ENCODE peak calls at places on chromosome 13, in eight cellular contexts. One of them, this sample, is unnamed.

GRCh38 chr13:73158851-73159250 is 100.0 kb downstream of the KLF5 start:
- DNase-seq in CD8-positive, alpha-beta memory T cell: no peak
- DNase-seq in body of pancreas: no peak
- DNase-seq in IMR-90: peak
- DNase-seq in aorta: no peak
- DNase-seq in cardiac fibroblast: peak
- DNase-seq in AG04449: no peak
- DNase-seq in AG09309: no peak
- DNase-seq in this sample: no peak

GRCh38 chr13:23750383-23751121 is 138.6 kb downstream of the MIPEP start:
- DNase-seq in AG04449: no peak
- DNase-seq in IMR-90: peak
- DNase-seq in body of pancreas: no peak
- DNase-seq in aorta: no peak
- DNase-seq in cardiac fibroblast: peak
- DNase-seq in AG09309: no peak
- DNase-seq in CD8-positive, alpha-beta memory T cell: no peak
- DNase-seq in this sample: no peak

GRCh38 chr13:51584731-51585191 is 499 bp downstream of the WDFY2 start:
- DNase-seq in body of pancreas: no peak
- DNase-seq in CD8-positive, alpha-beta memory T cell: peak
- DNase-seq in aorta: peak
- DNase-seq in cardiac fibroblast: peak
- DNase-seq in IMR-90: peak
- DNase-seq in AG04449: no peak
- DNase-seq in AG09309: no peak
- DNase-seq in this sample: no peak

GRCh38 chr13:112690242-112690943 is 555 bp downstream of the ATP11A start:
- DNase-seq in IMR-90: peak
- DNase-seq in cardiac fibroblast: peak
- DNase-seq in aorta: peak
- DNase-seq in body of pancreas: peak
- DNase-seq in AG09309: no peak
- DNase-seq in CD8-positive, alpha-beta memory T cell: peak
- DNase-seq in AG04449: no peak
- DNase-seq in this sample: peak

GRCh38 chr13:25286308-25286968 is 850 bp downstream of the MTMR6 start:
- DNase-seq in AG09309: no peak
- DNase-seq in cardiac fibroblast: peak
- DNase-seq in AG04449: no peak
- DNase-seq in aorta: no peak
- DNase-seq in body of pancreas: no peak
- DNase-seq in IMR-90: peak
- DNase-seq in CD8-positive, alpha-beta memory T cell: peak
- DNase-seq in this sample: no peak

GRCh38 chr13:43110036-43110435 is 86.7 kb downstream of the DNAJC15 start:
- DNase-seq in CD8-positive, alpha-beta memory T cell: no peak
- DNase-seq in AG04449: no peak
- DNase-seq in body of pancreas: no peak
- DNase-seq in IMR-90: no peak
- DNase-seq in cardiac fibroblast: no peak
- DNase-seq in aorta: no peak
- DNase-seq in AG09309: no peak
- DNase-seq in this sample: no peak

GRCh38 chr13:60583911-60584753 is 187.1 kb downstream of the TDRD3 start:
- DNase-seq in AG09309: peak
- DNase-seq in cardiac fibroblast: peak
- DNase-seq in aorta: no peak
- DNase-seq in AG04449: peak
- DNase-seq in IMR-90: peak
- DNase-seq in CD8-positive, alpha-beta memory T cell: no peak
- DNase-seq in body of pancreas: no peak
- DNase-seq in this sample: peak

GRCh38 chr13:111908981-111909380 is 158.0 kb upstream of the SOX1 start:
- DNase-seq in IMR-90: no peak
- DNase-seq in AG04449: no peak
- DNase-seq in AG09309: no peak
- DNase-seq in aorta: peak
- DNase-seq in CD8-positive, alpha-beta memory T cell: no peak
- DNase-seq in body of pancreas: no peak
- DNase-seq in cardiac fibroblast: no peak
- DNase-seq in this sample: no peak

GRCh38 chr13:56201834-56202233 is 938.9 kb upstream of the PRR20A start:
- DNase-seq in IMR-90: no peak
- DNase-seq in aorta: no peak
- DNase-seq in AG09309: no peak
- DNase-seq in AG04449: no peak
- DNase-seq in cardiac fibroblast: no peak
- DNase-seq in CD8-positive, alpha-beta memory T cell: no peak
- DNase-seq in body of pancreas: no peak
- DNase-seq in this sample: no peak

GRCh38 chr13:50511877-50512332 is 331.6 kb downstream of the DLEU7 start:
- DNase-seq in CD8-positive, alpha-beta memory T cell: peak
- DNase-seq in aorta: no peak
- DNase-seq in AG09309: no peak
- DNase-seq in AG04449: no peak
- DNase-seq in cardiac fibroblast: no peak
- DNase-seq in body of pancreas: no peak
- DNase-seq in IMR-90: no peak
- DNase-seq in this sample: no peak

GRCh38 chr13:99386911-99387788 is 80.0 kb upstream of the GPR183 start:
- DNase-seq in AG09309: no peak
- DNase-seq in aorta: no peak
- DNase-seq in body of pancreas: peak
- DNase-seq in CD8-positive, alpha-beta memory T cell: peak
- DNase-seq in AG04449: no peak
- DNase-seq in IMR-90: no peak
- DNase-seq in cardiac fibroblast: peak
- DNase-seq in this sample: no peak

GRCh38 chr13:23384111-23384510 is 49.4 kb downstream of the SACS start:
- DNase-seq in body of pancreas: no peak
- DNase-seq in AG09309: peak
- DNase-seq in aorta: no peak
- DNase-seq in cardiac fibroblast: peak
- DNase-seq in IMR-90: peak
- DNase-seq in AG04449: peak
- DNase-seq in CD8-positive, alpha-beta memory T cell: no peak
- DNase-seq in this sample: no peak

GRCh38 chr13:97274782-97275252 is 52.7 kb downstream of the MBNL2 start:
- DNase-seq in body of pancreas: no peak
- DNase-seq in AG04449: no peak
- DNase-seq in CD8-positive, alpha-beta memory T cell: no peak
- DNase-seq in IMR-90: peak
- DNase-seq in aorta: no peak
- DNase-seq in cardiac fibroblast: peak
- DNase-seq in AG09309: no peak
- DNase-seq in this sample: peak

GRCh38 chr13:31765441-31765840 is 26.1 kb downstream of the RXFP2 start:
- DNase-seq in AG09309: peak
- DNase-seq in aorta: no peak
- DNase-seq in CD8-positive, alpha-beta memory T cell: no peak
- DNase-seq in AG04449: peak
- DNase-seq in cardiac fibroblast: peak
- DNase-seq in IMR-90: peak
- DNase-seq in body of pancreas: no peak
- DNase-seq in this sample: peak

GRCh38 chr13:101552797-101553196 is 100.3 kb downstream of the ITGBL1 start:
- DNase-seq in CD8-positive, alpha-beta memory T cell: no peak
- DNase-seq in cardiac fibroblast: peak
- DNase-seq in IMR-90: peak
- DNase-seq in AG09309: no peak
- DNase-seq in aorta: no peak
- DNase-seq in AG04449: no peak
- DNase-seq in body of pancreas: no peak
- DNase-seq in this sample: peak

GRCh38 chr13:74629985-74630384 is 495.8 kb upstream of the KLF12 start:
- DNase-seq in IMR-90: no peak
- DNase-seq in cardiac fibroblast: peak
- DNase-seq in AG09309: no peak
- DNase-seq in CD8-positive, alpha-beta memory T cell: no peak
- DNase-seq in AG04449: no peak
- DNase-seq in aorta: peak
- DNase-seq in body of pancreas: no peak
- DNase-seq in this sample: no peak

GRCh38 chr13:43339843-43340550 is 316.6 kb downstream of the DNAJC15 start:
- DNase-seq in aorta: no peak
- DNase-seq in cardiac fibroblast: no peak
- DNase-seq in AG04449: no peak
- DNase-seq in AG09309: no peak
- DNase-seq in CD8-positive, alpha-beta memory T cell: no peak
- DNase-seq in IMR-90: peak
- DNase-seq in body of pancreas: no peak
- DNase-seq in this sample: no peak

GRCh38 chr13:25819856-25820530 is 231.8 kb downstream of the SHISA2 start:
- DNase-seq in IMR-90: no peak
- DNase-seq in cardiac fibroblast: no peak
- DNase-seq in AG09309: no peak
- DNase-seq in CD8-positive, alpha-beta memory T cell: no peak
- DNase-seq in aorta: no peak
- DNase-seq in AG04449: no peak
- DNase-seq in body of pancreas: no peak
- DNase-seq in this sample: peak

GRCh38 chr13:97798171-97798821 is 155.2 kb upstream of the IPO5 start:
- DNase-seq in IMR-90: no peak
- DNase-seq in CD8-positive, alpha-beta memory T cell: no peak
- DNase-seq in aorta: no peak
- DNase-seq in cardiac fibroblast: no peak
- DNase-seq in AG09309: no peak
- DNase-seq in body of pancreas: no peak
- DNase-seq in AG04449: no peak
- DNase-seq in this sample: no peak

GRCh38 chr13:30744056-30744684 is 8.8 kb downstream of the ALOX5AP start:
- DNase-seq in body of pancreas: no peak
- DNase-seq in IMR-90: peak
- DNase-seq in AG04449: no peak
- DNase-seq in CD8-positive, alpha-beta memory T cell: peak
- DNase-seq in aorta: peak
- DNase-seq in AG09309: no peak
- DNase-seq in cardiac fibroblast: peak
- DNase-seq in this sample: no peak
- H3K4me3 ChIP-seq in body of pancreas: no peak
- H3K4me3 ChIP-seq in IMR-90: no peak
- H3K4me3 ChIP-seq in AG04449: no peak
- H3K4me3 ChIP-seq in CD8-positive, alpha-beta memory T cell: peak
- H3K4me3 ChIP-seq in aorta: no peak
- H3K4me3 ChIP-seq in AG09309: no peak
- H3K4me3 ChIP-seq in cardiac fibroblast: no peak
- H3K4me3 ChIP-seq in this sample: no peak

DNA sequence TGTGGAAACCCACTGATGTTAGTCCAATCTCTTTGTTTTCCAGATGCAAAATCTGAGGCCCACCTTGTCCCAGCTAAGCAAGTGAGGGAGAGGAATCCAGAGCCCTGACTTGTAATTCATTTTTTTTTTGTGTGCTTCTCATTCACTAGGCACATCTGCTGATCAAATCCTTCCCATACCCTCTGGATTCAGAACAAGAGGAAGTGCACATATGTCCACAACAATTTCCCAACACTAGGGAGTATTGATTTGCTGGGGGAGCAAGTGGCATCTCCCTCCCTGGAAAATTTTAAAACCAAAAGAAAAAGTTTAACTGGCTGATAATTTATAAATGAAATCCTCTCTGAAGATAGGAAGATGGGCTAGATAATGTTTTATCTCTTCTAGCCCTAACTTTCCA is 94.6 kb upstream of the RFC3 start:
- DNase-seq in AG04449: no peak
- DNase-seq in IMR-90: no peak
- DNase-seq in aorta: no peak
- DNase-seq in body of pancreas: no peak
- DNase-seq in cardiac fibroblast: peak
- DNase-seq in CD8-positive, alpha-beta memory T cell: no peak
- DNase-seq in AG09309: no peak
- DNase-seq in this sample: no peak
- H3K4me3 ChIP-seq in AG04449: no peak
- H3K4me3 ChIP-seq in IMR-90: no peak
- H3K4me3 ChIP-seq in aorta: no peak
- H3K4me3 ChIP-seq in body of pancreas: no peak
- H3K4me3 ChIP-seq in cardiac fibroblast: no peak
- H3K4me3 ChIP-seq in CD8-positive, alpha-beta memory T cell: no peak
- H3K4me3 ChIP-seq in AG09309: no peak
- H3K4me3 ChIP-seq in this sample: no peak

DNA sequence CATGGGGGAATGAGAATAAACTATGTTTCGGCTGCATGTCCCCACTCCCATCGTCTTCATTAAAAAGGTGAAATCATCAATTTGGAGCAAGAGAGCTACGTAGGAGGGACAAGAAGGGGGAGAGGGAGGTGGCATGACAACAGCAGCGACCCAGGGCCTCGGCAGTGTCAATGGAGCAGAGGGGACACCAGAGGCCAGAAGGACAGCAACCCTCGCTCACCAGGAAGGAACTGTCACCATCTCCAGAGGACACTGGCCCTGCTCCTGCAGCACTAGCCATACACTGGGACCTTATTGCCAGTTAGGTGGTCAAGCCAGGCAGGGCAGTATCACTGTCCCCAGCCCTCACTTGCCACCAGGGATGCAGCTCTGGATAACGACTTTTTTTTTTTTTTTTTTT is 34.2 kb downstream of the NAXD start:
- DNase-seq in body of pancreas: no peak
- DNase-seq in CD8-positive, alpha-beta memory T cell: no peak
- DNase-seq in cardiac fibroblast: no peak
- DNase-seq in AG04449: no peak
- DNase-seq in IMR-90: no peak
- DNase-seq in aorta: peak
- DNase-seq in AG09309: no peak
- DNase-seq in this sample: no peak
- H3K4me3 ChIP-seq in body of pancreas: no peak
- H3K4me3 ChIP-seq in CD8-positive, alpha-beta memory T cell: no peak
- H3K4me3 ChIP-seq in cardiac fibroblast: no peak
- H3K4me3 ChIP-seq in AG04449: no peak
- H3K4me3 ChIP-seq in IMR-90: no peak
- H3K4me3 ChIP-seq in aorta: no peak
- H3K4me3 ChIP-seq in AG09309: no peak
- H3K4me3 ChIP-seq in this sample: no peak

GRCh38 chr13:44434441-44435141 is 61.0 kb downstream of the SERP2 start:
- DNase-seq in AG09309: no peak
- DNase-seq in body of pancreas: no peak
- DNase-seq in AG04449: no peak
- DNase-seq in CD8-positive, alpha-beta memory T cell: no peak
- DNase-seq in cardiac fibroblast: no peak
- DNase-seq in aorta: no peak
- DNase-seq in IMR-90: no peak
- DNase-seq in this sample: no peak

GRCh38 chr13:44435142-44435982 is 61.7 kb downstream of the SERP2 start:
- DNase-seq in AG09309: peak
- DNase-seq in aorta: peak
- DNase-seq in IMR-90: peak
- DNase-seq in body of pancreas: peak
- DNase-seq in AG04449: peak
- DNase-seq in CD8-positive, alpha-beta memory T cell: peak
- DNase-seq in cardiac fibroblast: peak
- DNase-seq in this sample: peak

GRCh38 chr13:44432595-44432994 is 59.0 kb downstream of the SERP2 start:
- DNase-seq in IMR-90: peak
- DNase-seq in AG04449: no peak
- DNase-seq in CD8-positive, alpha-beta memory T cell: no peak
- DNase-seq in cardiac fibroblast: no peak
- DNase-seq in AG09309: no peak
- DNase-seq in body of pancreas: no peak
- DNase-seq in aorta: no peak
- DNase-seq in this sample: no peak

GRCh38 chr13:44431150-44431549 is 57.5 kb downstream of the SERP2 start:
- DNase-seq in cardiac fibroblast: no peak
- DNase-seq in AG04449: no peak
- DNase-seq in CD8-positive, alpha-beta memory T cell: no peak
- DNase-seq in body of pancreas: peak
- DNase-seq in aorta: peak
- DNase-seq in IMR-90: no peak
- DNase-seq in AG09309: no peak
- DNase-seq in this sample: no peak

GRCh38 chr13:44433863-44434262 is 60.2 kb downstream of the SERP2 start:
- DNase-seq in aorta: no peak
- DNase-seq in cardiac fibroblast: no peak
- DNase-seq in AG04449: no peak
- DNase-seq in IMR-90: no peak
- DNase-seq in CD8-positive, alpha-beta memory T cell: no peak
- DNase-seq in AG09309: no peak
- DNase-seq in body of pancreas: no peak
- DNase-seq in this sample: no peak
- H3K4me3 ChIP-seq in aorta: no peak
- H3K4me3 ChIP-seq in cardiac fibroblast: no peak
- H3K4me3 ChIP-seq in AG04449: no peak
- H3K4me3 ChIP-seq in IMR-90: no peak
- H3K4me3 ChIP-seq in CD8-positive, alpha-beta memory T cell: no peak
- H3K4me3 ChIP-seq in AG09309: no peak
- H3K4me3 ChIP-seq in body of pancreas: no peak
- H3K4me3 ChIP-seq in this sample: peak

This sample was measured in astrocyte of the cerebellum.